ENCODE peak calls at places on chromosome 12, in four cellular contexts. O is NCI-H2171 treated with DMSO at 0.1 percent for 48 hours, D is hepatocyte, E is Calu3. M is an unnamed sample.

GRCh38 chr12:113310489-113310888 is 24.4 kb downstream of the SLC8B1 start:
- DNase-seq in E (peak), D (no peak), O (peak), M (no peak)

GRCh38 chr12:96208346-96208745 is 14.2 kb downstream of the ELK3 start:
- DNase-seq in O (no peak), E (no peak), D (no peak), M (peak)

GRCh38 chr12:57835366-57836288 is 10.9 kb downstream of the CTDSP2 start:
- DNase-seq in D (no peak), O (no peak), E (no peak), M (no peak)

GRCh38 chr12:2691001-2691339 is 103.8 kb upstream of the FKBP4 start:
- DNase-seq in E (no peak), O (peak), D (peak), M (no peak)

GRCh38 chr12:47730341-47730744 is 5.1 kb upstream of the ENDOU start:
- DNase-seq in E (no peak), D (no peak), O (no peak), M (no peak)

GRCh38 chr12:122399254-122399591 is 23.2 kb downstream of the CLIP1 start:
- DNase-seq in E (no peak), D (no peak), O (no peak), M (no peak)

GRCh38 chr12:19771858-19772257 is 332.6 kb downstream of the AEBP2 start:
- DNase-seq in E (no peak), D (no peak), O (no peak), M (peak)

GRCh38 chr12:105420046-105420445 is 89.6 kb downstream of the C12orf75 start:
- DNase-seq in E (no peak), O (no peak), D (no peak), M (no peak)

GRCh38 chr12:104376650-104377506 is 73.3 kb downstream of the EID3 start:
- DNase-seq in E (no peak), O (no peak), D (no peak), M (no peak)

GRCh38 chr12:105920161-105920684 is 218.5 kb downstream of the NUAK1 start:
- DNase-seq in D (peak), O (peak), E (no peak), M (peak)

GRCh38 chr12:84723988-84724387 is 188.6 kb downstream of the SLC6A15 start:
- DNase-seq in D (no peak), E (no peak), O (no peak), M (no peak)

GRCh38 chr12:104257913-104258472 is 42.4 kb downstream of the TXNRD1 start:
- DNase-seq in D (no peak), O (no peak), E (no peak), M (no peak)

GRCh38 chr12:65948320-65949008 is 124.2 kb downstream of the HMGA2 start:
- DNase-seq in D (peak), E (peak), O (no peak), M (peak)

GRCh38 chr12:65205886-65206285 is 36.5 kb downstream of the LEMD3 start:
- DNase-seq in D (no peak), E (no peak), O (no peak), M (no peak)

GRCh38 chr12:119236372-119236771 is 57.6 kb downstream of the HSPB8 start:
- DNase-seq in D (no peak), O (no peak), E (no peak), M (no peak)

GRCh38 chr12:87849074-87849473 is 180.1 kb downstream of the C12orf50 start:
- DNase-seq in D (no peak), O (no peak), E (no peak), M (no peak)

GRCh38 chr12:52121848-52122838 is 42.6 kb downstream of the SMIM41 start:
- DNase-seq in O (peak), D (peak), E (peak), M (peak)

GRCh38 chr12:93502802-93503623 is 35.7 kb downstream of the MRPL42 start:
- DNase-seq in O (peak), E (peak), D (peak), M (peak)

GRCh38 chr12:50157259-50157658 is 9.9 kb downstream of the CERS5 start:
- DNase-seq in D (no peak), E (no peak), O (no peak), M (peak)

GRCh38 chr12:68784015-68784414 is 24.0 kb upstream of the MDM2 start:
- DNase-seq in O (no peak), E (no peak), D (no peak), M (peak)

GRCh38 chr12:20444595-20445170 is 76.3 kb downstream of the PDE3A start:
- DNase-seq in D (no peak), O (no peak), E (no peak), M (no peak)

GRCh38 chr12:49882248-49882850 is 21.4 kb downstream of the FAIM2 start:
- DNase-seq in E (no peak), O (no peak), D (no peak), M (peak)

GRCh38 chr12:16560273-16560672 is 45.7 kb downstream of the LMO3 start:
- DNase-seq in O (peak), E (no peak), D (no peak), M (no peak)

GRCh38 chr12:85244561-85244960 is 35.5 kb upstream of the ALX1 start:
- DNase-seq in O (no peak), D (peak), E (no peak), M (no peak)

GRCh38 chr12:54350743-54351142 is 13.5 kb downstream of the GPR84 start:
- DNase-seq in O (no peak), D (no peak), E (no peak), M (peak)

M was measured in astrocyte of the hippocampus.